ENCODE peak calls at places on chromosomes 13 and 19, in eight cellular contexts. B is NCI-H446 treated with DMSO at 0.1 percent for 48 hours; L is fibroblast of pulmonary artery; V is epithelial cell of proximal tubule; M is HEK293T; G is effector memory CD4-positive, alpha-beta T cell; D is foreskin melanocyte; U is non-pigmented ciliary epithelial cell. C is an unnamed sample.

GRCh38 chr19:37914908-37915307 is 7.9 kb downstream of the SIPA1L3 start:
- DNase-seq in B (no peak), L (no peak), V (no peak), M (no peak), G (no peak), D (no peak), U (no peak), C (no peak)

GRCh38 chr19:40162104-40162503 is 29.1 kb upstream of the MAP3K10 start:
- DNase-seq in B (no peak), L (no peak), V (no peak), M (no peak), G (no peak), D (no peak), U (no peak), C (no peak)

GRCh38 chr19:5974721-5975387 is 3.1 kb downstream of the RANBP3 start:
- DNase-seq in B (no peak), L (no peak), V (no peak), M (no peak), G (no peak), D (no peak), U (no peak), C (peak; percentile 26)

GRCh38 chr13:25630327-25630726 is 258.6 kb downstream of the ATP8A2 start:
- DNase-seq in B (no peak), L (no peak), V (no peak), M (no peak), G (no peak), D (peak; percentile 85), U (no peak), C (no peak)

GRCh38 chr19:35958660-35959039 is 22.5 kb downstream of the LRFN3 start:
- DNase-seq in B (no peak), L (no peak), V (no peak), M (no peak), G (no peak), D (no peak), U (no peak), C (no peak)

GRCh38 chr13:110702089-110702488 is 3.8 kb downstream of the CARS2 start:
- DNase-seq in B (no peak), L (no peak), V (no peak), M (no peak), G (no peak), D (no peak), U (no peak), C (no peak)

GRCh38 chr19:8614455-8614854 is 3.9 kb upstream of the ADAMTS10 start:
- DNase-seq in B (no peak), L (no peak), V (no peak), M (no peak), G (no peak), D (no peak), U (no peak), C (no peak)

GRCh38 chr19:47284324-47284899 is 9.7 kb downstream of the INAFM1 start:
- DNase-seq in B (peak; percentile 35), L (peak; percentile 81), V (no peak), M (peak; percentile 45), G (peak; percentile 32), D (no peak), U (no peak), C (peak; percentile 78)

GRCh38 chr13:44155422-44156293 is 218.0 kb upstream of the SERP2 start:
- DNase-seq in B (peak; percentile 36), L (peak; percentile 60), V (no peak), M (peak; percentile 65), G (no peak), D (no peak), U (no peak), C (peak; percentile 65)

GRCh38 chr13:103022328-103022727 is 43.9 kb downstream of the SLC10A2 start:
- DNase-seq in B (no peak), L (no peak), V (peak; percentile 25), M (no peak), G (no peak), D (no peak), U (no peak), C (no peak)

GRCh38 chr13:110342474-110342873 is 35.4 kb downstream of the COL4A2 start:
- DNase-seq in B (no peak), L (no peak), V (no peak), M (no peak), G (no peak), D (no peak), U (no peak), C (no peak)

GRCh38 chr19:33891773-33892172 is 95.1 kb downstream of the KCTD15 start:
- DNase-seq in B (no peak), L (no peak), V (no peak), M (no peak), G (no peak), D (no peak), U (no peak), C (no peak)

GRCh38 chr19:12331211-12331941 is 2.1 kb downstream of the ZNF563 start:
- DNase-seq in B (no peak), L (no peak), V (peak; percentile 65), M (no peak), G (no peak), D (no peak), U (no peak), C (no peak)

GRCh38 chr13:93767917-93768422 is 541.4 kb downstream of the GPC6 start:
- DNase-seq in B (no peak), L (no peak), V (peak; percentile 83), M (no peak), G (no peak), D (no peak), U (no peak), C (peak; percentile 53)

GRCh38 chr13:110683203-110683883 is 22.6 kb downstream of the CARS2 start:
- DNase-seq in B (no peak), L (peak; percentile 36), V (no peak), M (no peak), G (no peak), D (peak; percentile 63), U (no peak), C (peak; percentile 65)

C was measured in choroid plexus epithelial cell.